ENCODE peak calls at places on chromosomes 6 and 20, in nine cellular contexts. H, U, J, E, D, T, X, Y and L are unnamed samples.

GRCh38 chr6:36752886-36753506 is 55.4 kb downstream of the RAB44 start:
- DNase-seq in H (no peak), U (no peak), J (no peak), E (no peak), D (no peak), T (no peak), X (peak; percentile 81), Y (peak; percentile 83), L (no peak)

GRCh38 chr6:95387845-95388244 is 189.5 kb upstream of the MANEA start:
- DNase-seq in H (no peak), U (no peak), J (no peak), E (no peak), D (no peak), T (no peak), X (no peak), Y (no peak), L (no peak)

GRCh38 chr20:20820104-20820503 is 107.7 kb upstream of the RALGAPA2 start:
- DNase-seq in H (peak; percentile 21), U (no peak), J (no peak), E (no peak), D (no peak), T (no peak), X (no peak), Y (no peak), L (no peak)

GRCh38 chr6:42315991-42316378 is 98.3 kb upstream of the MRPS10 start:
- DNase-seq in H (peak; percentile 44), U (peak; percentile 87), J (peak; percentile 73), E (no peak), D (peak; percentile 34), T (no peak), X (no peak), Y (no peak), L (no peak)

GRCh38 chr6:24831771-24832718 is 33.3 kb upstream of the ARMH2 start:
- DNase-seq in H (no peak), U (peak; percentile 56), J (no peak), E (no peak), D (no peak), T (no peak), X (no peak), Y (no peak), L (no peak)

GRCh38 chr20:59771506-59772372 is 161.7 kb downstream of the SYCP2 start:
- DNase-seq in H (no peak), U (no peak), J (no peak), E (no peak), D (no peak), T (no peak), X (peak; percentile 21), Y (no peak), L (no peak)

GRCh38 chr20:5353624-5354496 is 37.1 kb upstream of the PROKR2 start:
- DNase-seq in H (no peak), U (peak; percentile 19), J (peak; percentile 15), E (no peak), D (no peak), T (no peak), X (no peak), Y (no peak), L (no peak)

GRCh38 chr20:49282584-49283171 is 4.8 kb upstream of the ZNFX1 start:
- DNase-seq in H (no peak), U (no peak), J (no peak), E (no peak), D (no peak), T (no peak), X (no peak), Y (no peak), L (no peak)

GRCh38 chr6:159110013-159110412 is 59.2 kb upstream of the FNDC1 start:
- DNase-seq in H (peak; percentile 15), U (peak; percentile 13), J (peak; percentile 25), E (no peak), D (no peak), T (peak; percentile 51), X (no peak), Y (no peak), L (peak; percentile 52)

GRCh38 chr6:52149949-52150348 is 36.2 kb upstream of the IL17A start:
- DNase-seq in H (no peak), U (no peak), J (no peak), E (no peak), D (no peak), T (no peak), X (no peak), Y (no peak), L (no peak)

GRCh38 chr6:44470106-44470446 is 82.6 kb downstream of the CDC5L start:
- DNase-seq in H (no peak), U (no peak), J (no peak), E (no peak), D (no peak), T (no peak), X (no peak), Y (no peak), L (no peak)

GRCh38 chr6:143264996-143265734 is 185.3 kb downstream of the ADAT2 start:
- DNase-seq in H (no peak), U (no peak), J (no peak), E (no peak), D (no peak), T (no peak), X (no peak), Y (no peak), L (no peak)

GRCh38 chr6:122829456-122829855 is 40.4 kb downstream of the SMPDL3A start:
- DNase-seq in H (no peak), U (no peak), J (no peak), E (no peak), D (no peak), T (no peak), X (no peak), Y (no peak), L (no peak)

GRCh38 chr6:18861182-18861581 is 474.0 kb downstream of the RNF144B start:
- DNase-seq in H (no peak), U (no peak), J (no peak), E (no peak), D (no peak), T (no peak), X (no peak), Y (no peak), L (no peak)

GRCh38 chr6:134330555-134330954 is 12.6 kb upstream of the SGK1 start:
- DNase-seq in H (no peak), U (no peak), J (no peak), E (no peak), D (no peak), T (no peak), X (no peak), Y (no peak), L (no peak)

GRCh38 chr6:136788069-136788902 is 4.0 kb downstream of the MAP3K5 start:
- DNase-seq in H (no peak), U (peak; percentile 82), J (no peak), E (no peak), D (no peak), T (no peak), X (no peak), Y (no peak), L (no peak)

GRCh38 chr20:58020656-58021454 is 207.6 kb downstream of the ANKRD60 start:
- DNase-seq in H (no peak), U (no peak), J (no peak), E (no peak), D (no peak), T (no peak), X (no peak), Y (peak; percentile 24), L (no peak)

GRCh38 chr6:131641554-131641953 is 4.5 kb downstream of the ENPP3 start:
- DNase-seq in H (no peak), U (no peak), J (no peak), E (no peak), D (no peak), T (no peak), X (no peak), Y (no peak), L (no peak)

GRCh38 chr6:106103728-106104109 is 17.6 kb downstream of the PRDM1 start:
- DNase-seq in H (no peak), U (no peak), J (no peak), E (no peak), D (no peak), T (no peak), X (peak; percentile 57), Y (no peak), L (no peak)

GRCh38 chr20:34949120-34949519 is 6.5 kb downstream of the GSS start:
- DNase-seq in H (no peak), U (no peak), J (no peak), E (no peak), D (no peak), T (no peak), X (no peak), Y (no peak), L (no peak)

GRCh38 chr6:95593025-95593424 is 15.7 kb downstream of the MANEA start:
- DNase-seq in H (no peak), U (no peak), J (no peak), E (no peak), D (no peak), T (no peak), X (no peak), Y (no peak), L (no peak)

GRCh38 chr6:146928503-146928902 is 275.7 kb upstream of the STXBP5 start:
- DNase-seq in H (no peak), U (no peak), J (no peak), E (no peak), D (no peak), T (no peak), X (no peak), Y (no peak), L (no peak)

GRCh38 chr6:126127662-126128061 is 141.3 kb downstream of the TRMT11 start:
- DNase-seq in H (no peak), U (no peak), J (no peak), E (no peak), D (no peak), T (no peak), X (no peak), Y (no peak), L (no peak)

GRCh38 chr6:114087496-114087895 is 116.5 kb upstream of the HDAC2 start:
- DNase-seq in H (no peak), U (no peak), J (no peak), E (no peak), D (no peak), T (no peak), X (no peak), Y (no peak), L (no peak)

GRCh38 chr6:122109075-122109474 is 290.4 kb upstream of the HSF2 start:
- DNase-seq in H (no peak), U (no peak), J (no peak), E (no peak), D (no peak), T (no peak), X (no peak), Y (no peak), L (no peak)

GRCh38 chr6:169340395-169340794 is 86.7 kb upstream of the THBS2 start:
- DNase-seq in H (peak; percentile 47), U (no peak), J (peak; percentile 77), E (no peak), D (no peak), T (no peak), X (no peak), Y (no peak), L (no peak)

GRCh38 chr6:78598966-78599365 is 268.4 kb upstream of the IRAK1BP1 start:
- DNase-seq in H (no peak), U (peak; percentile 94), J (peak; percentile 30), E (no peak), D (peak; percentile 5), T (no peak), X (no peak), Y (no peak), L (no peak)

GRCh38 chr6:10720229-10720959 is 2.5 kb upstream of the TMEM14C start:
- DNase-seq in H (no peak), U (no peak), J (no peak), E (peak; percentile 69), D (no peak), T (no peak), X (peak; percentile 45), Y (peak; percentile 95), L (no peak)

GRCh38 chr20:59560588-59561227 is 43.6 kb upstream of the PHACTR3 start:
- DNase-seq in H (peak; percentile 36), U (no peak), J (no peak), E (no peak), D (no peak), T (no peak), X (no peak), Y (no peak), L (peak; percentile 17)

GRCh38 chr6:5036309-5036708 is 32.5 kb upstream of the RPP40 start:
- DNase-seq in H (peak; percentile 67), U (no peak), J (peak; percentile 74), E (no peak), D (no peak), T (peak; percentile 53), X (no peak), Y (no peak), L (no peak)

GRCh38 chr20:9460518-9460917 is 53.9 kb upstream of the LAMP5 start:
- DNase-seq in H (no peak), U (no peak), J (peak; percentile 12), E (no peak), D (no peak), T (no peak), X (no peak), Y (no peak), L (no peak)